ENCODE peak calls at places on chromosomes 5 and 9, in five cellular contexts. S is mammary epithelial cell, W is endodermal cell, Q is endothelial cell of umbilical vein, O is IMR-90. X is an unnamed sample.

GRCh38 chr5:159784993-159785392 is 131.3 kb upstream of the ADRA1B start:
- DNase-seq in S (no peak), W (no peak), Q (no peak), O (no peak), X (no peak)

GRCh38 chr5:39661026-39661779 is 236.4 kb upstream of the DAB2 start:
- DNase-seq in S (peak), W (no peak), Q (peak), O (no peak), X (no peak)

GRCh38 chr9:107242073-107243063 is 40.7 kb upstream of the RAD23B start:
- DNase-seq in S (peak), W (no peak), Q (no peak), O (peak), X (no peak)

GRCh38 chr5:15834596-15835245 is 334.7 kb downstream of the FBXL7 start:
- DNase-seq in S (peak), W (no peak), Q (peak), O (peak), X (peak)

GRCh38 chr5:141680751-141681201 is 1.3 kb downstream of the ARAP3 start:
- DNase-seq in S (peak), W (peak), Q (peak), O (peak), X (peak)

GRCh38 chr9:77910216-77910615 is 121.4 kb downstream of the GNAQ start:
- DNase-seq in S (no peak), W (no peak), Q (peak), O (no peak), X (no peak)

GRCh38 chr5:144566747-144567415 is 396.2 kb downstream of the KCTD16 start:
- DNase-seq in S (peak), W (no peak), Q (no peak), O (peak), X (peak)

GRCh38 chr9:95570150-95570549 is 53.4 kb upstream of the PTCH1 start:
- DNase-seq in S (no peak), W (peak), Q (peak), O (peak), X (no peak)

GRCh38 chr5:135377751-135378680 is 21.0 kb downstream of the MACROH2A1 start:
- DNase-seq in S (peak), W (no peak), Q (no peak), O (no peak), X (no peak)

GRCh38 chr5:81080809-81081460 is 120.8 kb downstream of the RASGRF2 start:
- DNase-seq in S (no peak), W (no peak), Q (no peak), O (no peak), X (no peak)

GRCh38 chr5:133750356-133750755 is 138.0 kb upstream of the FSTL4 start:
- DNase-seq in S (no peak), W (peak), Q (no peak), O (no peak), X (no peak)

GRCh38 chr5:138110266-138110963 is 26.6 kb downstream of the WNT8A start:
- DNase-seq in S (no peak), W (peak), Q (no peak), O (no peak), X (no peak)

GRCh38 chr5:32805966-32806626 is 95.0 kb downstream of the NPR3 start:
- DNase-seq in S (peak), W (no peak), Q (no peak), O (peak), X (no peak)

GRCh38 chr9:134546231-134546731 is 95.3 kb upstream of the COL5A1 start:
- DNase-seq in S (no peak), W (peak), Q (no peak), O (peak), X (no peak)

DNA sequence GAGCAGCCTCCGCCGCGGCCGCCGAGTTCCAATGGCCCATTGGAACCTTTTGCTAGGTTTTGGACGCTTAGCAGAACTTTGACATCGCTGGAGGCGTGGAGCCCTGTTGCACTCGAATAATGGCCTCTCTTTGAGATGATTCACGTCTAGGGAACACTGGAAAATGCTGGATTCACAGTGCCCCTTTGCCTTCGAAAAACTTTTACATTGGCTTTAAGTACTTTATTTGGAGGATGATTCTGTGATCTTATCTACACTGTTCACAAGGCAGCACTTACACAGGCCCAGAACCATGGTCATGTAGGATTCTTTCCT is 536 bp upstream of the PPIC start:
- DNase-seq in S (no peak), W (no peak), Q (no peak), O (no peak), X (no peak)
- H3K9ac ChIP-seq in S (peak), W (peak), Q (peak), O (peak), X (peak)

DNA sequence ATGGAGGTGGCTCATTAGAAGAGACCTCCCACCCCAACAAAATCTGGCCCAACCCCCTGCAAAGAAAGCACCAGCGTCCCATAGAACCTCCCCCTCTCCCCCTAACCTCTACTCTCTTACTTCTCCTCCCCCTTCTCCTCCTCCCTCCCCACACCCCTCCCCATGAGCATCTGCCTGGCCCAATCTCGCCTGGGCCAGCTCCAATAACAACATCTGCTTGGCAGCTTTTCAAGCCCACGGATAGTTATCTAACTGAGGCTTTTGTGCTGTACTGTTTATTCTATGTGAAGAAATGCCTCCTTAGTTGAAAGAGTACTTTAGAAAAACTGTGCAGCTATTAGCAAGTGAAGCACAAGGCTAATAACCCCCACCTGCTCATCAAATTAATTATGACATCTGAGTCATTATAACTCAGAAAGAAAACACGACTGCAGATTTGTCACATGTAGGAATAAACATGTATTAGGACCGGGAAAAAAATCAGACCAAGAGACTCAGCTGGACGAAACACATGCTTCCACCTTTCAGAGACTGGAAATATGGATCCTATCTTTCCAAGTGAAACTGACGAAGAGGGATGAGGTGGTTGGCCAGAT is 42.8 kb downstream of the NFIB start:
- DNase-seq in S (peak), W (no peak), Q (peak), O (peak), X (no peak)
- H3K9ac ChIP-seq in S (no peak), W (no peak), Q (peak), O (no peak), X (no peak)

GRCh38 chr5:23893561-23893960 is 386.2 kb downstream of the PRDM9 start:
- DNase-seq in S (no peak), W (no peak), Q (no peak), O (no peak), X (no peak)
- H3K9ac ChIP-seq in S (no peak), W (no peak), Q (no peak), O (no peak), X (no peak)

GRCh38 chr5:53302524-53302923 is 177.9 kb upstream of the FST start:
- DNase-seq in S (no peak), W (no peak), Q (no peak), O (peak), X (no peak)
- H3K9ac ChIP-seq in S (no peak), W (no peak), Q (no peak), O (no peak), X (no peak)

DNA sequence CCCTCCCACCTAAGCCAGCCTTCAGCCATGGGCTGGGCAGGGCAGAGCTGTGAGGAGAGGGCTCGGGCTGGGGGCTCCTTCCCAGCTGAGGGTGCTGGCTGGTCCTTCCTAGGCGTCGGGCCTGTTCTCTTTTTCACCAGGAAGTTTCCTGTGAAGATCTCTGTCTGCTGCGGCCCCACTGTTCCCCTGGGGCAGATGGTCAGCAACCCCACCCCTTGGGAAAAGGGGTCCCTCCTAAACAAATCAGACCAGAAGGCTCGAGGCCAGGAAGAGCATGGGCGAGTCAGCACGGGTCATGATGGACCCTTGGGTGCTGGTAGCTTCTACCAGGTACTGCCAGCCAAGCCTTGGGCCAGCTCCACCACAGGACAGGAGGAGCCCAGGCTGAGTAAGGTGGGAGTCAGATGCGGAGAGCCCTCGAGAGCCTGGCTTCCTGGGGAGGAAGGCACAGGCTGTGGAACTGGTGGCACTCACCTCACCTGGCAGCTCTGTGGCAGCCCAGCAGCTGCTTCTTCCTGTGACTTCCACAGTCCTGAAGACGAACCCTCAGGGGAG is 3.5 kb downstream of the CACNA1B start:
- DNase-seq in S (no peak), W (no peak), Q (no peak), O (no peak), X (no peak)
- H3K9ac ChIP-seq in S (no peak), W (no peak), Q (no peak), O (no peak), X (no peak)

GRCh38 chr9:127899200-127899943 is at the start of gene ST6GALNAC6:
- DNase-seq in S (peak), W (peak), Q (peak), O (peak), X (no peak)
- H3K9ac ChIP-seq in S (peak), W (peak), Q (peak), O (peak), X (peak)